ENCODE peak calls at places on chromosomes 4 and X, in six cellular contexts. Z, D, A, N, W and U are unnamed samples.

GRCh38 chr4:169621754-169622481 is 1.5 kb downstream of the CLCN3 start:
- DNase-seq in Z (peak), D (no peak), A (peak), N (no peak), W (peak), U (peak)

GRCh38 chr4:8478801-8479744 is 38.5 kb downstream of the TRMT44 start:
- DNase-seq in Z (no peak), D (no peak), A (peak), N (no peak), W (no peak), U (no peak)

GRCh38 chr4:76993787-76994641 is 44.5 kb downstream of the SEPTIN11 start:
- DNase-seq in Z (no peak), D (no peak), A (no peak), N (peak), W (no peak), U (no peak)

GRCh38 chr4:107794001-107794400 is 30.7 kb upstream of the SGMS2 start:
- DNase-seq in Z (no peak), D (no peak), A (no peak), N (no peak), W (no peak), U (no peak)

GRCh38 chr4:134141728-134142127 is 59.9 kb downstream of the PABPC4L start:
- DNase-seq in Z (no peak), D (no peak), A (no peak), N (no peak), W (no peak), U (no peak)

GRCh38 chrX:48478806-48479205 is 2.8 kb downstream of the FTSJ1 start:
- DNase-seq in Z (no peak), D (no peak), A (no peak), N (no peak), W (no peak), U (no peak)

GRCh38 chrX:49273181-49273727 is 3.7 kb downstream of the PPP1R3F start:
- DNase-seq in Z (no peak), D (no peak), A (no peak), N (no peak), W (no peak), U (no peak)

GRCh38 chr4:137735561-137736104 is 203.3 kb upstream of the PCDH18 start:
- DNase-seq in Z (no peak), D (no peak), A (no peak), N (no peak), W (no peak), U (no peak)

GRCh38 chr4:1960170-1960825 is 48.5 kb downstream of the NELFA start:
- DNase-seq in Z (no peak), D (no peak), A (no peak), N (no peak), W (no peak), U (no peak)

GRCh38 chrX:154362085-154362742 is 12.2 kb downstream of the FLNA start:
- DNase-seq in Z (no peak), D (no peak), A (no peak), N (no peak), W (no peak), U (no peak)

GRCh38 chr4:158446106-158446505 is 75.6 kb upstream of the RXFP1 start:
- DNase-seq in Z (no peak), D (no peak), A (no peak), N (no peak), W (no peak), U (no peak)

GRCh38 chrX:138939038-138939437 is 227.5 kb upstream of the FGF13 start:
- DNase-seq in Z (no peak), D (no peak), A (no peak), N (no peak), W (no peak), U (no peak)

GRCh38 chrX:134998246-134998645 is 7.5 kb downstream of the SMIM10 start:
- DNase-seq in Z (no peak), D (no peak), A (no peak), N (no peak), W (no peak), U (no peak)

GRCh38 chr4:55409468-55410171 is 13.9 kb downstream of the TMEM165 start:
- DNase-seq in Z (no peak), D (no peak), A (no peak), N (peak), W (no peak), U (no peak)

GRCh38 chr4:190018201-190018920 is 8.7 kb downstream of the FRG2 start:
- DNase-seq in Z (no peak), D (no peak), A (no peak), N (no peak), W (no peak), U (no peak)

GRCh38 chr4:47926667-47927258 is 12.4 kb upstream of the NFXL1 start:
- DNase-seq in Z (peak), D (peak), A (peak), N (no peak), W (peak), U (peak)

GRCh38 chrX:41035582-41035981 is 49.7 kb upstream of the USP9X start:
- DNase-seq in Z (no peak), D (no peak), A (no peak), N (no peak), W (no peak), U (no peak)

GRCh38 chr4:145099653-145100052 is 1.5 kb downstream of the ABCE1 start:
- DNase-seq in Z (no peak), D (no peak), A (no peak), N (no peak), W (peak), U (no peak)

GRCh38 chr4:55682295-55682694 is 46.2 kb upstream of the NMU start:
- DNase-seq in Z (no peak), D (no peak), A (no peak), N (no peak), W (no peak), U (no peak)

GRCh38 chrX:18674788-18675735 is 3.2 kb upstream of the RS1 start:
- DNase-seq in Z (peak), D (peak), A (peak), N (peak), W (peak), U (peak)

GRCh38 chrX:41472231-41472815 is 25.2 kb downstream of the NYX start:
- DNase-seq in Z (no peak), D (peak), A (no peak), N (no peak), W (no peak), U (no peak)

GRCh38 chr4:103002551-103002950 is 17.0 kb downstream of the SLC9B1 start:
- DNase-seq in Z (no peak), D (no peak), A (no peak), N (no peak), W (no peak), U (no peak)

GRCh38 chr4:152356428-152357034 is 179.4 kb downstream of the FBXW7 start:
- DNase-seq in Z (no peak), D (no peak), A (no peak), N (no peak), W (peak), U (no peak)

GRCh38 chr4:171629737-171630136 is 183.5 kb upstream of the GALNTL6 start:
- DNase-seq in Z (no peak), D (no peak), A (no peak), N (no peak), W (peak), U (no peak)

GRCh38 chrX:20042221-20042620 is 51.4 kb upstream of the BCLAF3 start:
- DNase-seq in Z (no peak), D (no peak), A (no peak), N (no peak), W (no peak), U (no peak)

GRCh38 chr4:56424697-56425514 is 10.5 kb downstream of the PPAT start:
- DNase-seq in Z (peak), D (no peak), A (peak), N (no peak), W (no peak), U (no peak)

DNA sequence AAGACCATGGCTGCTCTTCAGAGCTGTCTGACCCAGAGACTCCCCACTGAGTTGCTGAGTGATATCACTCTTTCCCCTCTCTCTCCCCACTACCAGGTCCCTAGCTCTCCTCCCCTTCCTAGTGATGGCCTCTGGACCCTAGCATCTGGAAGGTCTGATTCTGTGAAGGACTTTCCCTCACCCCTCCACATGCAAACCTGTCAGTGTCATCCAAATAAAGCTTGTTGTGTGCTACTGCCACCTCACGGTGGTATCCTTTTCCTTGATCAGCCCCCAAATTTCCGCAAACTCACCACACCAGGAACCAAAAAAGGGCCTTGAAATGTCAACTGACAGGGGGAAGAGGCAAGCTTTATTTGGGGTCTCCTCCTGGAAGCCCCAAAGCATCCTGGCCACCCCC is 500.2 kb downstream of the IDS start:
- DNase-seq in Z (no peak), D (no peak), A (no peak), N (no peak), W (no peak), U (no peak)
- TF ChIP-seq REST in Z (no peak), D (no peak), A (no peak), N (no peak), W (no peak), U (no peak)

GRCh38 chr4:85777908-85778808 is 303.2 kb downstream of the ARHGAP24 start:
- DNase-seq in Z (no peak), D (no peak), A (no peak), N (peak), W (no peak), U (no peak)
- H3K27ac ChIP-seq in Z (peak), D (no peak), A (no peak), N (peak), W (no peak), U (no peak)

DNA sequence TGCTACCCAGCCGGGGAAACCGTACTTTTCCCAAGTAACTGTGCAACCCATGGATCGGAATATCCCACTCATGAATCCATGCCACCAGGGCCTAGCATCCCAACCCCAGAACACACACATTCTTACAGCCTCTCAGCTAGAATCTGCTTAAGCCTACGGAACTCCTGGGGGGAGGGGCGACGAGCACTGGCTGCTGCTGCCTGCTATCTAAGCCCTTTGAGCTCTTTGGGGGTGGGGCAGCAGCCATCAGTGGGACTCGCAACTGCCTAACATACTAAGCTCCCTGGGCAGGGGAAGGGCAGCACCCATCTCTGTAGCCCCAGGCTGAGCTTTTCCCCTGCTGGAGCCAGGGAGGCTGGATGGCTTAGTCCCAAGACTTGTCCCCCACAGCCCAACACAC is 28.6 kb downstream of the NUDT10 start:
- DNase-seq in Z (no peak), D (no peak), A (no peak), N (no peak), W (no peak), U (no peak)
- TF ChIP-seq SIN3A in Z (no peak), D (no peak), A (no peak), N (no peak), W (no peak), U (no peak)

GRCh38 chr4:140756292-140757219 is at the start of gene TBC1D9:
- DNase-seq in Z (peak), D (peak), A (no peak), N (peak), W (peak), U (peak)
- TF ChIP-seq REST in Z (no peak), D (no peak), A (no peak), N (no peak), W (no peak), U (no peak)

DNA sequence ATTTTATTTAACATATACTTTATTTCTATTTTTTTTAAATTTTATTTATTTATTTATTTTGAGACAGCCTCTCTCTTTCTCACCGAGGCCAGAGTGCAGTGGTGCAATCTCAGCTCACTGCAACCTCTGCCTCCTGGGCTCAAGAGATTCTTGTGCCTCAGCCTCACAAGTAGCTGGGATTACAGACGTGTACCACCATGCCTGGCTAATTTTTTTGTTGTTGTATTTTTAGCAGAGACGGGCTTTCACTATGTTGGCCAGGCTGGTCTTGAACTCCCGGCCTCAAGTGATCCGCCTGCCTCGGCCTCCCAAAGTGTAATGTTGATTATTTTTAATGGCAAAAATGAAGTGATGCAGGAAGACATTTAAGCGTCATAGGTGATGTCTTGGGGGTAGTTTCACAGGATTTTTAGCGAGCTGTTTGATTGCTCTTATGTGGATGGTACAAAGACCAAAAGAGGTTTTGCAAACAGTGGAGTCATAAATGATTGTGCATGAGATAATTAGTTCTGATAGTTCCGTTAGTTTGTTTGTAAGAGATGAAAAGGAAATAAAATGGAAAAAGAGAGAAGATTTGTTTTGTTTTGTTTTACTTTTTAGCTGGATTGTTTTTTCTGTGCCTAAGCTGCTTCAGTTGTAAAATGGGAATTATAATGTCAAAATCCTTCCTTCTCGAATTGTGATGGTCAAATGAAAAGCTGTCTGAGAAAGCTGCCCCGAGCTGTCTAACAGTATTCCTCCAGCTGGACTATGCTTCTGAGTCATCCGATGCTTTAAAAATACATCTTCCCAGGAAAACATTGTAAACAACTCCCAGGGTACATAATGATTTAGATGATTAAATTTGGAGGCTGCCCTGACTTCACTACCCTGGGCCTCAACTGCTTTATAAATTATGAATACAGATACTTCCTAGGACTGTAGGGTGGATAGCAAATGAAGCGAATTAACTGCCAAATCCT is 14.7 kb downstream of the RHOH start:
- DNase-seq in Z (no peak), D (no peak), A (no peak), N (no peak), W (no peak), U (no peak)
- H3K27ac ChIP-seq in Z (no peak), D (no peak), A (peak), N (peak), W (no peak), U (peak)

DNA sequence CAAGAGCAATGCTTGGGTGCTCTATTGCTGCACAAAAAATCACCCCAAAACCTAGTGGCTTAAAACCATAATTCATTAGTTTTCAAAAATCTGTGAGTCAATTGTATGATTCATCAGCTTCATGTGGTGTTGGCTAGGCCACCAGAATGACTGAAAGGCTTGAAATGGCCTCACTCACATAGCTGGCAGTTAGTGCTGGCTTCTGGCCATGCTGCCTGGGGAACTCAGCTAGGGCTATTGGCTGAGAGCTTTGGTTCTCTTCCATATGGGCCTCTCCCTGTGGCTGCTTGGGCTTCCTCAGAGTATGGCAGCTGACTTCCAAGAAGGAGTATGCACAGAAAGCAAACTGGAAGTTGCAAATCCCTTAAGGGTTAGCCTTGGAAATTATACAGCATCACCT is 3.1 kb upstream of the MTMR1 start:
- DNase-seq in Z (no peak), D (peak), A (no peak), N (no peak), W (no peak), U (no peak)
- TF ChIP-seq SIN3A in Z (no peak), D (no peak), A (no peak), N (no peak), W (no peak), U (no peak)

DNA sequence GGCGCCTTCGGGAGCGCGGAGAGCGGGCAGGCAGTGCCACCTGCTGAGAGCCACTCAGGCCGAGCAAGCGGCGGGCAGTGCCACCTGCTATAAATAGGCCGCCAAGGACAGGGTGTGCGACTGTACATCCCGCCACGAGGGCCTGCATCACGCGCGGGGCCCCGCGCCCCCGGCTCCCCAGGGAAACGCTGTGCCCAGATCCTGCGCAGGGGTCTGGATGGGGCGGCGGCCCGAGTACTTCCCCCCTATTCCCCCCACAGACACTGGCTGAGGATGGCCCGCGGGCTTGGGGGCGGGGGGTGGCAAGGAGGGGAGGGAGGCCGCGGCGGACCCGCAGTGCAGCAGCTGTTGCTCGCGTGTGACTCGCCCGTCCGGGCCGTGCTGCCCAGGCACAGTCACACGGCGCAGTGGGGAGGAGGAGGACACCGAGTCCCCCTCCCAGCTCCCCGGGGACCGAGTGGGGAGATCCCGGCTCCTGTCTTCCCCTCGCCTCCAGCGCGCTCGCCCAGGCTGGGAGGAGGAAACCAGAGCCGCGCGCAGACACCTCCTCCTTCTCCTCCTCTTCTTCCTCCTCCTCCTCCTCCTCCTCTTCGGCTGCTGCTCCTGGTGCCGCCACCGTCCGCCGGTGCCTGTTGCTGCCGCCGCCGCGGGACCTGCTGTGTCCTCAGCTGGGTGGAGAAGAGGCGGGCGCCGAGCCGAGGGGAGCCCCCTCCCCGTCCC is at the start of gene TBC1D1:
- DNase-seq in Z (peak), D (no peak), A (no peak), N (no peak), W (no peak), U (no peak)
- TF ChIP-seq REST in Z (no peak), D (no peak), A (no peak), N (no peak), W (no peak), U (no peak)

GRCh38 chr4:7353846-7354610 is 80.7 kb downstream of the PSAPL1 start:
- DNase-seq in Z (no peak), D (no peak), A (no peak), N (no peak), W (no peak), U (no peak)

GRCh38 chr4:7356667-7357295 is 77.9 kb downstream of the PSAPL1 start:
- DNase-seq in Z (no peak), D (no peak), A (no peak), N (no peak), W (no peak), U (no peak)

GRCh38 chr4:7355795-7356194 is 78.9 kb downstream of the PSAPL1 start:
- DNase-seq in Z (no peak), D (no peak), A (no peak), N (no peak), W (no peak), U (no peak)

GRCh38 chr4:7353046-7353790 is 81.5 kb downstream of the PSAPL1 start:
- DNase-seq in Z (no peak), D (no peak), A (no peak), N (no peak), W (no peak), U (no peak)

GRCh38 chr4:7354937-7355336 is 79.8 kb downstream of the PSAPL1 start:
- DNase-seq in Z (no peak), D (no peak), A (no peak), N (no peak), W (no peak), U (no peak)
- H3K27ac ChIP-seq in Z (no peak), D (no peak), A (no peak), N (no peak), W (no peak), U (no peak)